ENCODE peak calls at places on chromosomes 6 and 20, in six cellular contexts. D is left lobe of liver; X is mucosa of descending colon; S is lower lobe of right lung; A is GM23338; R is activated T-cell treated with anti-CD3 and anti-CD28 coated beads, Interleukin-2, amount 50 U/mL, for 72 hours. U is an unnamed sample.

GRCh38 chr20:34403063-34403827 is 40.2 kb downstream of the ITCH start:
- ATAC-seq in D (peak; percentile 67), X (no peak), S (no peak), A (no peak), R (no peak), U (no peak)

GRCh38 chr6:47141166-47141565 is 99.0 kb upstream of the ADGRF1 start:
- ATAC-seq in D (no peak), X (no peak), S (no peak), A (no peak), R (no peak), U (no peak)

GRCh38 chr20:53903652-53903987 is 166.8 kb downstream of the BCAS1 start:
- ATAC-seq in D (no peak), X (no peak), S (no peak), A (no peak), R (peak; percentile 49), U (peak; percentile 38)

GRCh38 chr6:31765910-31766794 is 3.7 kb downstream of the SAPCD1 start:
- ATAC-seq in D (no peak), X (peak; percentile 16), S (peak; percentile 27), A (peak; percentile 92), R (no peak), U (no peak)

GRCh38 chr20:38894091-38894847 is 31.9 kb upstream of the FAM83D start:
- ATAC-seq in D (peak; percentile 76), X (peak; percentile 63), S (peak; percentile 35), A (peak; percentile 55), R (peak; percentile 2), U (no peak)

GRCh38 chr20:1326031-1326930 is 2.7 kb downstream of the SDCBP2 start:
- ATAC-seq in D (no peak), X (no peak), S (no peak), A (peak; percentile 35), R (no peak), U (peak; percentile 34)

GRCh38 chr6:23086100-23086499 is 516.7 kb downstream of the HDGFL1 start:
- ATAC-seq in D (no peak), X (no peak), S (no peak), A (no peak), R (no peak), U (no peak)

GRCh38 chr6:5279891-5280338 is 18.6 kb downstream of the FARS2 start:
- ATAC-seq in D (no peak), X (no peak), S (no peak), A (no peak), R (peak; percentile 93), U (peak; percentile 92)

GRCh38 chr20:3734111-3734843 is 1.8 kb downstream of the HSPA12B start:
- ATAC-seq in D (peak; percentile 19), X (peak; percentile 69), S (peak; percentile 56), A (no peak), R (no peak), U (no peak)

GRCh38 chr6:39530201-39530759 is 194.9 kb downstream of the KIF6 start:
- ATAC-seq in D (no peak), X (no peak), S (peak; percentile 65), A (no peak), R (peak; percentile 76), U (no peak)

GRCh38 chr6:151036869-151037680 is 171.6 kb downstream of the MTHFD1L start:
- ATAC-seq in D (no peak), X (no peak), S (no peak), A (no peak), R (no peak), U (no peak)

GRCh38 chr6:2765896-2766766 is 938 bp downstream of the WRNIP1 start:
- ATAC-seq in D (peak; percentile 29), X (peak; percentile 53), S (peak; percentile 50), A (peak; percentile 11), R (peak; percentile 30), U (peak; percentile 13)

GRCh38 chr6:1657116-1657776 is 47.5 kb downstream of the FOXC1 start:
- ATAC-seq in D (no peak), X (no peak), S (no peak), A (no peak), R (no peak), U (no peak)

GRCh38 chr20:38143238-38143645 is 21.8 kb downstream of the TGM2 start:
- ATAC-seq in D (peak; percentile 70), X (peak; percentile 77), S (peak; percentile 55), A (peak; percentile 39), R (no peak), U (no peak)

GRCh38 chr6:112308476-112308875 is 38.7 kb upstream of the RFPL4B start:
- ATAC-seq in D (no peak), X (no peak), S (no peak), A (no peak), R (no peak), U (no peak)

GRCh38 chr20:25280051-25280573 is 32.2 kb downstream of the PYGB start:
- ATAC-seq in D (peak; percentile 63), X (no peak), S (no peak), A (no peak), R (no peak), U (no peak)

GRCh38 chr6:163922562-163922961 is 508.0 kb downstream of the QKI start:
- ATAC-seq in D (no peak), X (no peak), S (peak; percentile 48), A (no peak), R (no peak), U (no peak)

GRCh38 chr6:118844915-118845314 is 49.0 kb upstream of the ASF1A start:
- ATAC-seq in D (no peak), X (no peak), S (no peak), A (no peak), R (peak; percentile 84), U (peak; percentile 85)

U was measured in activated T-helper 17 cell treated with anti-CD3 and anti-CD28 coated beads, Interleukin-2, amount 50 U/mL, for 72 hours.